ENCODE peak calls at places on chromosomes 4 and X, in six cellular contexts. M, X, F, U, Q and A are unnamed samples.

GRCh38 chr4:29553842-29554241 is 1166.3 kb upstream of the PCDH7 start:
- DNase-seq in X (no peak), F (peak; percentile 33), U (no peak), M (no peak), Q (no peak), A (no peak)

GRCh38 chrX:123481908-123482873 is 250.7 kb downstream of the THOC2 start:
- DNase-seq in F (peak; percentile 5), M (no peak), U (no peak), X (no peak), Q (no peak), A (no peak)

GRCh38 chrX:93322110-93322509 is 351.3 kb downstream of the NAP1L3 start:
- DNase-seq in M (no peak), U (no peak), F (no peak), X (no peak), Q (no peak), A (no peak)

GRCh38 chrX:153457827-153458466 is 12.1 kb upstream of the TREX2 start:
- DNase-seq in X (no peak), U (no peak), M (no peak), Q (no peak), F (no peak), A (no peak)

GRCh38 chr4:174828845-174829701 is at the start of gene GLRA3:
- DNase-seq in F (peak; percentile 69), X (no peak), Q (peak; percentile 15), M (peak; percentile 99), U (peak; percentile 80), A (peak; percentile 11)

GRCh38 chr4:100208459-100208858 is 18.2 kb upstream of the DDIT4L start:
- DNase-seq in F (no peak), U (no peak), Q (no peak), M (no peak), X (no peak), A (no peak)

GRCh38 chrX:133781174-133781573 is 204.2 kb downstream of the GPC3 start:
- DNase-seq in F (no peak), U (no peak), Q (no peak), M (no peak), X (no peak), A (no peak)

GRCh38 chr4:155403886-155404285 is 27.1 kb upstream of the MAP9 start:
- DNase-seq in F (peak; percentile 64), U (no peak), X (no peak), M (no peak), Q (no peak), A (no peak)

GRCh38 chr4:152064753-152065152 is 303.9 kb upstream of the GATB start:
- DNase-seq in F (no peak), X (no peak), M (no peak), Q (no peak), U (no peak), A (no peak)

GRCh38 chrX:30283456-30284200 is 25.6 kb downstream of the NR0B1 start:
- DNase-seq in U (no peak), M (no peak), F (peak; percentile 36), X (no peak), Q (peak; percentile 41), A (no peak)

GRCh38 chr4:116018831-116019230 is 905.4 kb upstream of the NDST4 start:
- DNase-seq in X (no peak), Q (no peak), F (no peak), M (no peak), U (no peak), A (no peak)

GRCh38 chrX:118164138-118164537 is 47.5 kb upstream of the KLHL13 start:
- DNase-seq in Q (no peak), M (no peak), U (no peak), X (no peak), F (no peak), A (no peak)

GRCh38 chrX:13666836-13667235 is 13.9 kb downstream of the TCEANC start:
- DNase-seq in M (no peak), U (no peak), X (no peak), Q (peak; percentile 37), F (no peak), A (peak; percentile 19)

GRCh38 chr4:17310269-17310652 is 201.6 kb downstream of the QDPR start:
- DNase-seq in M (no peak), U (no peak), Q (no peak), F (no peak), X (no peak), A (no peak)

GRCh38 chr4:75494563-75494962 is 19.6 kb downstream of the RCHY1 start:
- DNase-seq in U (no peak), F (no peak), M (no peak), X (no peak), Q (no peak), A (no peak)

GRCh38 chr4:77126844-77127614 is 30.0 kb upstream of the CCNG2 start:
- DNase-seq in M (no peak), Q (no peak), F (no peak), X (no peak), U (no peak), A (no peak)

GRCh38 chr4:77123403-77123802 is 33.6 kb upstream of the CCNG2 start:
- DNase-seq in Q (no peak), U (no peak), X (no peak), F (no peak), M (no peak), A (no peak)

GRCh38 chr4:77127837-77128621 is 29.0 kb upstream of the CCNG2 start:
- DNase-seq in M (peak; percentile 74), F (no peak), X (no peak), Q (no peak), U (no peak), A (no peak)
- H3K27ac ChIP-seq in M (no peak overlapping the region), F (no peak overlapping the region), X (no peak overlapping the region), Q (peak overlapping the region; percentile 59), U (peak overlapping the region; percentile 58), A (no peak overlapping the region)

DNA sequence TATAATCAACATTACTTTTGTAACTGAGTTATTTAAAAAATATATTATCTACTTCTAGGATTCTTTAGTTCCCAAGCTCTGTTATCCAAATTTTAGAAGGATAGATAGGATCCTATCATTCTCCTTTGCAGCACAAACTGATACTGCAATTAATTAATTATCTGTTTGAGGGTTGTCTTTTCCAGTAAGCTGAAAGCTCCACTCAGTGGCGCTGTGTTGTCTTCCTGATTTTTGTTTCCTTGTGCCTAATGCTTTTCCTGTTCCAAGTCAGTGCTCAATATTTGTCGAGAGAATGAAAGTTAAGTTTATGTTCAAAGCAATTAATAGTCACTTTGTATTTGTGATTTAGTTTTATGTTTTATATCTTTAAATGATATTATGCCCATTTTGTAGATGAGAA is 107.4 kb upstream of the ANK2 start:
- DNase-seq in U (no peak), X (no peak), Q (no peak), M (no peak), F (peak; percentile 45), A (no peak)
- TF ChIP-seq CTCF in U (no peak), X (no peak), Q (no peak), M (peak; percentile 58), F (peak; percentile 59), A (no peak)

DNA sequence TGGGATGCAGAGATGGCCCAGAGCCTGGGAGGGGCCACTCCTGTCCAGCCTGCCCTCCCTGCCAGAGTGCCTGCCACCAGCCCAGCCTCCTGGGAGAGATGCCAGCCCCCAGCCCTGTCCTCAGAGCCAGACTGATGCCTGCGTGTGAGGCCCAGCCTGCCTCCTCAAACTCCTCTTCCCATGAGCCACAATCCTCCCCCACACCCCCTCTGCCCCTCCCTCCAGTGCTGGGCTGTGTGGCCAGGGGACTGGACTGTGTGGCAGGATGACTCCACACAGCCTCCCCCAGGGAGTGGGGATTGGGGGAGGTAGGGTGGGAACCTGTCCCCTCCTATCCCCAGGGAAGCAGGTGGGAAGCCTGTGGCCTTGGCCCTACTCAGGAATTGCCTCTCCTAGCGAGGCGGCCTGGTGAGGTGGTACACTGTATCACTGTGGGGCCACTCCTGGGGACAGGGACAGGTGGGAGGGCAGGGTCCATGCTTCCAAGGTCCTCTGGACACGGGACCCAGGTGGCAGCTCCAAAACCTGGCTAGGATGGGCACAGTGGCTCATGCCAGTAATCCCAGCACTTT is 4.3 kb upstream of the SH3BP2 start:
- DNase-seq in X (no peak), F (no peak), M (peak; percentile 41), Q (peak; percentile 38), U (peak; percentile 62), A (peak; percentile 82)
- H3K27ac ChIP-seq in X (no peak overlapping the region), F (no peak overlapping the region), M (no peak overlapping the region), Q (no peak overlapping the region), U (no peak overlapping the region), A (peak overlapping the region; percentile 87)

DNA sequence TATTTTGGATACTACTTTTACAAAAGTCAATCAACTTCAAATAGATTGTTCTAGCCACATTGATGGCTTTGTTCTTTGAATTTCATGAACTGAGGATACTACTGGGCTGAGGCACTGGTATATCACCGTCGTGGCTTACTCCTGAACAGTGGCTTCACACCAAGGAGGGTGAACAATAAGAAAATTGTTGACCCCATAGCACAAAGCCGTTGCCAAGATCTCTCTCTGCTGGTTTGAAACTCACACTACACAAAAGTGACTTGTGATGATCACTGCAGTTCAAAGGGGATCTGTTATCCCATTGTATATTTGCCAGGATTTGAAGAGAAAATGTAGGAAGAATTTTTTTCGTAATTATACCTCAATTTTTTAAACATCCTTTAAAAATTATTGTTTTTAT is 119.6 kb downstream of the PDLIM5 start:
- DNase-seq in F (no peak), M (no peak), Q (no peak), U (no peak), X (no peak), A (no peak)
- TF ChIP-seq CTCF in F (no peak), M (peak; percentile 49), Q (no peak), U (no peak), X (no peak), A (no peak)

GRCh38 chrX:15747626-15748173 is 9.6 kb downstream of the CA5B start:
- DNase-seq in U (no peak), M (peak; percentile 79), F (no peak), X (no peak), Q (no peak), A (no peak)
- H3K27ac ChIP-seq in U (no peak overlapping the region), M (no peak overlapping the region), F (no peak overlapping the region), X (no peak overlapping the region), Q (no peak overlapping the region), A (no peak overlapping the region)